ENCODE peak calls at places on chromosomes 12 and 14, in ten cellular contexts. C is WERI-Rb-1; K is pancreas; Y is HCT116; P is fibroblast of mammary gland; B is CD4-positive, alpha-beta T cell; O is glutamatergic neuron; Q is uterus; J is upper lobe of right lung; I is kidney epithelial cell. X is an unnamed sample.

GRCh38 chr12:130920711-130921381 is 32.9 kb upstream of the ADGRD1 start:
- DNase-seq in O (no peak), I (no peak), C (no peak), Q (peak), K (no peak), B (no peak), J (peak), P (peak), Y (no peak), X (no peak)

GRCh38 chr14:74754899-74755298 is 8.2 kb upstream of the YLPM1 start:
- DNase-seq in C (no peak), O (no peak), Q (no peak), B (no peak), K (no peak), Y (no peak), P (no peak), I (no peak), J (no peak), X (no peak)

GRCh38 chr12:51811203-51811805 is 37.2 kb downstream of the FIGNL2 start:
- DNase-seq in O (no peak), P (no peak), Q (no peak), K (no peak), J (no peak), B (no peak), Y (no peak), C (no peak), I (no peak), X (no peak)

GRCh38 chr12:130127527-130127908 is 34.7 kb upstream of the FZD10 start:
- DNase-seq in B (no peak), C (no peak), J (no peak), P (no peak), O (no peak), K (no peak), I (no peak), Y (no peak), Q (peak), X (no peak)

GRCh38 chr14:95527392-95528002 is 7.4 kb upstream of the GLRX5 start:
- DNase-seq in O (no peak), Y (no peak), Q (peak), K (no peak), I (no peak), P (peak), B (peak), C (peak), J (no peak), X (no peak)

GRCh38 chr14:65933400-65934068 is 521.0 kb downstream of the FUT8 start:
- DNase-seq in K (no peak), C (no peak), P (no peak), B (no peak), I (no peak), Y (no peak), J (no peak), O (no peak), Q (no peak), X (no peak)

GRCh38 chr14:90103808-90104207 is 42.0 kb downstream of the KCNK13 start:
- DNase-seq in Y (no peak), O (no peak), J (no peak), B (no peak), K (no peak), I (no peak), P (no peak), C (no peak), Q (no peak), X (no peak)

GRCh38 chr12:481422-481821 is 21.7 kb downstream of the B4GALNT3 start:
- DNase-seq in C (no peak), K (no peak), J (no peak), P (peak), I (no peak), O (peak), B (no peak), Y (no peak), Q (peak), X (no peak)

GRCh38 chr14:101372894-101373640 is 188.2 kb upstream of the DIO3 start:
- DNase-seq in O (no peak), B (no peak), Y (no peak), C (no peak), K (no peak), Q (no peak), I (no peak), P (no peak), J (no peak), X (no peak)

GRCh38 chr12:20154060-20154459 is 214.3 kb upstream of the PDE3A start:
- DNase-seq in Q (no peak), P (peak), K (no peak), Y (no peak), C (no peak), O (no peak), B (no peak), J (no peak), I (no peak), X (no peak)

GRCh38 chr12:78208106-78208505 is 377.4 kb downstream of the NAV3 start:
- DNase-seq in Q (no peak), J (no peak), Y (no peak), O (no peak), K (no peak), P (peak), B (no peak), I (peak), C (no peak), X (no peak)

GRCh38 chr14:68137704-68138619 is 318.4 kb downstream of the RAD51B start:
- DNase-seq in K (peak), P (peak), O (peak), B (no peak), C (no peak), J (no peak), Y (peak), Q (peak), I (peak), X (peak)

GRCh38 chr12:80413462-80413861 is 30.6 kb upstream of the PTPRQ start:
- DNase-seq in O (no peak), C (no peak), Y (no peak), I (no peak), Q (no peak), K (no peak), B (no peak), J (no peak), P (peak), X (no peak)
- TF ChIP-seq CTCF in O (no peak), C (no peak), Y (no peak), I (peak), Q (no peak), K (no peak), B (no peak), J (no peak), P (peak), X (no peak)

DNA sequence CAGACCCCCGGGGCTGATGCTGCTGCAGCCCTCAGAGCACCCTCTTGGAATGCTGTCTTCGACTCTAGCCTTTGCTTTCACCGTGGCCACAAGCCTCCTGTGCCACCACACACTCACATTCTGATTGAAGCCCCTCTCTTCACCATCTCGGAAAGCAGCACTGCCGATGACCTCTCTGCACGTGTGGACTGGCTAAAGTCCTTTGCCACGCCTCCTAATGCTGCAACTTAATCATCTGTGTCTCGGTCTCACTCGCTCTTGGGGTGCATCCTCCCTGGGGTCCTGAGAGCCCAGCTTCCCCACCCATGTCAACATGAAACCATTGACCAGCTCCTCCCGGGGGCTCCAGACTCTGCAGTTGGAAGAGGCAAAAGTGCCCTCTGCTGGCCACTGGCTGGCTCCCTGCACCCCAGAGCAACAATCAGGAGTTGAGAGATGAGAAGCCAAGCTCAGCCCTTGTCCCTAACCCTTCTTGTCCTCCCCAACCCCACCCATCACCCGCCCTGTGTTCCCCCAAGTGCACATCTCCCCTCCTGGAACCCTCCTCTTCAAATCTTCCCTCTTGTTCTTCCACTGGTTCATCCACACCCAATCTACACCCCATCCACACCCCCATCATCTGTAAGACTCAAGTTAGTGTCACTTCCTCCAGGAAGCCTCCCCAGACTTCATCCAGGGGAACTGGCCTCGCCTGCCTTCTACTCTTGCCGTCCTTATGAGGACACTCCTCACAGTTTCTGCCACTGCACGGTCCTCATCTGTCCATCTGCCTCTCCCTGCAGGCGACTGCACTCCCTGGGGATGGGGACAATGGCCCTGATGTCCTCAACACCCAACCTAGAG is 23.6 kb upstream of the FAM181A start:
- DNase-seq in Y (peak), B (no peak), J (peak), Q (no peak), K (no peak), I (no peak), O (peak), C (peak), P (no peak), X (no peak)
- TF ChIP-seq CTCF in Y (peak), B (no peak), J (peak), Q (no peak), K (no peak), I (peak), O (peak), C (peak), P (peak), X (no peak)

DNA sequence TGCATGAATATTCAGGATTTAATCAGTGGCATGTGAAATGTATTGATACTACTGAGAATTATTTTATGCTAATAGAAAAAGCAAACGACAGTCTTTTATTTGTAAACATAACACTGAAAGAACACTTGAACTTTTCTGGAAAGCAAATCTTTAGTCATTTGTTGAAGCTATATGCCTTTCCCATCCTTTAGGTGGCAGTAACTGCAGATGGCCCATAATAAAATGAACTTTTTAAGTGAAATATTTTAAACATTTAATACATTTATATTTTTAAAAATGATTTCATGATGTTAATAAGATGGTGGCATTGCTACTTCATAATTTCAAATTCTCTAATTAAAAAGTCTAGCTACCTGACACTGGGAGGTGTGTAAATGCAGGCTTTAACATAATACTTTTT is 13.9 kb upstream of the KRR1 start:
- DNase-seq in K (no peak), Y (no peak), J (no peak), B (no peak), I (no peak), O (no peak), Q (no peak), P (no peak), C (no peak), X (no peak)
- TF ChIP-seq CTCF in K (no peak), Y (peak), J (no peak), B (no peak), I (peak), O (no peak), Q (no peak), P (peak), C (no peak), X (no peak)

GRCh38 chr14:64663174-64663573 is 41.0 kb upstream of the PLEKHG3 start:
- DNase-seq in P (peak), I (no peak), Q (no peak), B (no peak), C (no peak), J (no peak), Y (no peak), K (no peak), O (no peak), X (no peak)
- TF ChIP-seq CTCF in P (no peak), I (no peak), Q (no peak), B (no peak), C (no peak), J (no peak), Y (no peak), K (no peak), O (no peak), X (no peak)

GRCh38 chr14:33918256-33918655 is 32.6 kb downstream of the EGLN3 start:
- DNase-seq in C (no peak), K (no peak), Y (no peak), P (no peak), Q (no peak), O (no peak), B (no peak), J (no peak), I (no peak), X (no peak)

GRCh38 chr14:33915682-33916081 is 35.2 kb downstream of the EGLN3 start:
- DNase-seq in P (no peak), J (no peak), Q (no peak), B (no peak), K (no peak), Y (no peak), O (no peak), I (no peak), C (no peak), X (no peak)

GRCh38 chr14:33917664-33918063 is 33.2 kb downstream of the EGLN3 start:
- DNase-seq in J (no peak), C (no peak), Y (no peak), P (no peak), B (no peak), O (no peak), I (no peak), K (no peak), Q (no peak), X (no peak)

GRCh38 chr14:33916663-33917565 is 34.0 kb downstream of the EGLN3 start:
- DNase-seq in Q (peak), P (peak), B (no peak), C (no peak), J (no peak), I (no peak), O (no peak), Y (no peak), K (no peak), X (no peak)

DNA sequence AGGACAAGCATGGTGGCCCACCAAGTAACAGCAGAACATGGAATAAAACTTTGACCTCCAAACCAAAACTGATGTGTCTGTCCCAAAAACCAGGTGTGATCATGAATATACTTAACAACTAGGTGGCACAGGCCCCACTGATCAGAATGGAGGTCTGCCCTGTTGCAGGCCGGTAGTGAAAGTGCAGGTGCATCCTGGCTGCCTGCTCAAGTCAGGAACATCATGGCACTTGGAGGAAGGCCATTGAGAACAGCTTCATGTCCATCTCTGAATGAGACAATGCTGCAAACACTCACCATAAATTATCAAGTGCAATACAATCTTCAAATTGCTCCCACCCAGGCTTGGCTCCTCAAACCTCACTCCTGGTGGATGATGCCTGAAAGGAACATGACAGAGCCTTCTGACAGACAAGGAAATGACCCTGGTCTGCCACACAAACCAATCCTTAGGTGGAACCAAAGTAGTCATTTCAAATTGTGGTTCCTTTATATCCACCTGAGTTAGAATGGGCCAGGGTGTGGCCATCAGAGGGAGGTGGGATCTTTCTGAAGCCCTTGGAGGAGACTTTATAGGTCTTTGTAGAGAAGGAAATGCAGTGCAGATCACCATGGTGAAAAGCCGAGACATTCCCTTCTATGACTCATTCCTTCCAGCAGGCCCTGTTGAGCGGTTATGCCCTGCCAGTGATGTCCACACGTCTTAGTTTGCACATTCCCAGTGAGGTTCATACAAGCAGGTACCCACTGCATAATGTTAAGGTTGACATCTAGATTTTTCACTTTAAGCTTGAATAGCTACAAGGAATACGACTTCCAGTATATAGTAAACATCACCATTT is 36.0 kb downstream of the EGLN3 start:
- DNase-seq in O (no peak), I (peak), Q (peak), P (peak), B (no peak), C (no peak), K (no peak), J (no peak), Y (peak), X (no peak)
- TF ChIP-seq CTCF in O (no peak), I (no peak), Q (no peak), P (no peak), B (no peak), C (no peak), K (no peak), J (no peak), Y (peak), X (no peak)